ENCODE peak calls at places on chromosomes 3 and 15, in eight cellular contexts. L, C, R, T, Z, F, U and W are unnamed samples.

GRCh38 chr15:25706176-25706970 is 156.8 kb downstream of the ATP10A start:
- DNase-seq in L (no peak), C (no peak), R (no peak), T (no peak), Z (no peak), F (no peak), U (no peak), W (no peak)

GRCh38 chr15:80234883-80235282 is 17.1 kb downstream of the CTXND1 start:
- DNase-seq in L (peak; percentile 19), C (no peak), R (no peak), T (peak; percentile 71), Z (no peak), F (no peak), U (peak; percentile 30), W (peak; percentile 34)

GRCh38 chr15:29053006-29053405 is 167.2 kb downstream of the APBA2 start:
- DNase-seq in L (no peak), C (no peak), R (no peak), T (no peak), Z (no peak), F (no peak), U (no peak), W (no peak)

GRCh38 chr15:68384451-68385239 is 47.3 kb downstream of the ITGA11 start:
- DNase-seq in L (no peak), C (no peak), R (peak; percentile 73), T (peak; percentile 4), Z (no peak), F (peak; percentile 78), U (peak; percentile 95), W (no peak)

GRCh38 chr15:48559270-48559669 is 86.2 kb downstream of the FBN1 start:
- DNase-seq in L (no peak), C (no peak), R (no peak), T (no peak), Z (no peak), F (peak; percentile 82), U (peak; percentile 88), W (no peak)

GRCh38 chr15:60744826-60745225 is 265.9 kb upstream of the ICE2 start:
- DNase-seq in L (no peak), C (no peak), R (no peak), T (no peak), Z (no peak), F (no peak), U (no peak), W (no peak)

GRCh38 chr15:96361309-96362000 is 31.0 kb downstream of the NR2F2 start:
- DNase-seq in L (no peak), C (no peak), R (no peak), T (no peak), Z (no peak), F (no peak), U (no peak), W (no peak)

GRCh38 chr3:13332158-13332557 is 88.0 kb downstream of the NUP210 start:
- DNase-seq in L (no peak), C (no peak), R (no peak), T (no peak), Z (no peak), F (no peak), U (no peak), W (no peak)

GRCh38 chr3:107416138-107416537 is 38.9 kb downstream of the CCDC54 start:
- DNase-seq in L (peak; percentile 12), C (no peak), R (no peak), T (no peak), Z (no peak), F (no peak), U (peak; percentile 41), W (no peak)

GRCh38 chr3:13772321-13772745 is 107.5 kb downstream of the WNT7A start:
- DNase-seq in L (no peak), C (no peak), R (no peak), T (no peak), Z (no peak), F (no peak), U (no peak), W (no peak)

GRCh38 chr3:168693870-168694269 is 598.1 kb upstream of the GOLIM4 start:
- DNase-seq in L (no peak), C (no peak), R (no peak), T (no peak), Z (no peak), F (no peak), U (no peak), W (no peak)

GRCh38 chr3:58411036-58411435 is 22.6 kb downstream of the PDHB start:
- DNase-seq in L (no peak), C (no peak), R (no peak), T (no peak), Z (no peak), F (no peak), U (peak; percentile 72), W (no peak)

GRCh38 chr15:89496155-89497098 is at the start of gene RHCG:
- DNase-seq in L (peak; percentile 72), C (peak; percentile 63), R (no peak), T (peak; percentile 84), Z (peak; percentile 56), F (no peak), U (peak; percentile 16), W (peak; percentile 42)

GRCh38 chr3:165644331-165644730 is 192.9 kb downstream of the BCHE start:
- DNase-seq in L (no peak), C (no peak), R (no peak), T (no peak), Z (no peak), F (no peak), U (no peak), W (no peak)

GRCh38 chr3:147358144-147358992 is 48.0 kb downstream of the ZIC4 start:
- DNase-seq in L (no peak), C (no peak), R (no peak), T (peak; percentile 37), Z (no peak), F (no peak), U (no peak), W (no peak)

GRCh38 chr3:142940000-142940399 is 23.5 kb downstream of the PAQR9 start:
- DNase-seq in L (no peak), C (no peak), R (no peak), T (no peak), Z (no peak), F (no peak), U (no peak), W (no peak)

GRCh38 chr3:171704002-171704401 is 106.3 kb downstream of the PLD1 start:
- DNase-seq in L (no peak), C (no peak), R (peak; percentile 32), T (peak; percentile 45), Z (no peak), F (no peak), U (peak; percentile 54), W (no peak)

GRCh38 chr3:197718904-197719303 is 17.8 kb downstream of the RUBCN start:
- DNase-seq in L (no peak), C (no peak), R (peak; percentile 97), T (no peak), Z (no peak), F (peak; percentile 71), U (peak; percentile 90), W (no peak)

GRCh38 chr15:65841121-65841930 is 28.0 kb upstream of the RAB11A start:
- DNase-seq in L (no peak), C (no peak), R (no peak), T (no peak), Z (no peak), F (no peak), U (peak; percentile 69), W (no peak)

GRCh38 chr3:17424137-17424536 is 318.3 kb downstream of the TBC1D5 start:
- DNase-seq in L (no peak), C (no peak), R (no peak), T (no peak), Z (no peak), F (no peak), U (no peak), W (no peak)

GRCh38 chr3:124125320-124125719 is 133.4 kb upstream of the ROPN1 start:
- DNase-seq in L (no peak), C (no peak), R (no peak), T (no peak), Z (no peak), F (no peak), U (no peak), W (no peak)

GRCh38 chr3:9377981-9378380 is 15.1 kb downstream of the THUMPD3 start:
- DNase-seq in L (no peak), C (no peak), R (no peak), T (no peak), Z (no peak), F (no peak), U (no peak), W (no peak)

GRCh38 chr3:139414608-139415224 is 25.3 kb upstream of the COPB2 start:
- DNase-seq in L (no peak), C (no peak), R (no peak), T (no peak), Z (no peak), F (no peak), U (no peak), W (no peak)

GRCh38 chr3:126468028-126468891 is 7.4 kb downstream of the ZXDC start:
- DNase-seq in L (no peak), C (no peak), R (no peak), T (peak; percentile 3), Z (no peak), F (no peak), U (no peak), W (no peak)

GRCh38 chr3:101943028-101943427 is 93.7 kb downstream of the NFKBIZ start:
- DNase-seq in L (no peak), C (no peak), R (no peak), T (no peak), Z (no peak), F (no peak), U (no peak), W (no peak)

GRCh38 chr15:58396181-58396580 is 35.6 kb upstream of the LIPC start:
- DNase-seq in L (no peak), C (no peak), R (peak; percentile 44), T (no peak), Z (no peak), F (peak; percentile 95), U (peak; percentile 76), W (no peak)

GRCh38 chr3:98556164-98557130 is 24.7 kb downstream of the GPR15 start:
- DNase-seq in L (no peak), C (no peak), R (peak; percentile 79), T (no peak), Z (no peak), F (no peak), U (peak; percentile 30), W (no peak)

GRCh38 chr15:49145651-49146609 is 9.5 kb downstream of the COPS2 start:
- DNase-seq in L (peak; percentile 67), C (peak; percentile 0), R (no peak), T (peak; percentile 16), Z (no peak), F (no peak), U (peak; percentile 69), W (peak; percentile 27)

GRCh38 chr15:67048281-67049279 is 16.8 kb upstream of the SMAD3 start:
- DNase-seq in L (no peak), C (no peak), R (peak; percentile 84), T (no peak), Z (no peak), F (peak; percentile 79), U (peak; percentile 95), W (no peak)

GRCh38 chr3:153043729-153044314 is 118.2 kb upstream of the RAP2B start:
- DNase-seq in L (no peak), C (no peak), R (no peak), T (no peak), Z (no peak), F (peak; percentile 65), U (peak; percentile 60), W (no peak)

GRCh38 chr3:52281980-52282801 is 3.7 kb upstream of the WDR82 start:
- DNase-seq in L (no peak), C (no peak), R (peak; percentile 66), T (no peak), Z (no peak), F (no peak), U (peak; percentile 29), W (no peak)

GRCh38 chr3:40104441-40104840 is 205.1 kb upstream of the EIF1B start:
- DNase-seq in L (no peak), C (no peak), R (no peak), T (no peak), Z (no peak), F (no peak), U (no peak), W (no peak)

GRCh38 chr15:48940508-48940907 is 23.2 kb downstream of the SHC4 start:
- DNase-seq in L (no peak), C (no peak), R (peak; percentile 94), T (no peak), Z (no peak), F (peak; percentile 99), U (peak; percentile 97), W (no peak)

GRCh38 chr3:189776163-189776824 is 145.1 kb downstream of the TP63 start:
- DNase-seq in L (no peak), C (no peak), R (no peak), T (peak; percentile 15), Z (no peak), F (no peak), U (no peak), W (no peak)